ENCODE peak calls at places on chromosome 11, in seven cellular contexts. W is Daoy; R is activated CD8-positive, alpha-beta memory T cell treated with anti-CD3 and anti-CD28 coated beads, Interleukin-2, amount 50 U/mL, for 4 hours; S is small intestine; H is activated naive CD4-positive, alpha-beta T cell treated with anti-CD3 and anti-CD28 coated beads, Interleukin-2, amount 10 ng/mL, durations not matched to agents 7 days and 5 days; I is central memory CD4-positive, alpha-beta T cell; Z is chondrocyte. D is an unnamed sample.

GRCh38 chr11:59666969-59667368 is 1.9 kb downstream of the PATL1 start:
- DNase-seq in R (no peak), S (peak), I (no peak), W (no peak), H (no peak), Z (no peak), D (no peak)

GRCh38 chr11:74694536-74694935 is 36.7 kb downstream of the CHRDL2 start:
- DNase-seq in I (no peak), S (no peak), H (no peak), R (no peak), Z (no peak), W (no peak), D (no peak)

GRCh38 chr11:129392995-129393394 is 17.3 kb downstream of the BARX2 start:
- DNase-seq in H (no peak), Z (no peak), R (no peak), I (no peak), W (no peak), S (no peak), D (no peak)

GRCh38 chr11:121221801-121222200 is 70.8 kb upstream of the SC5D start:
- DNase-seq in W (no peak), Z (no peak), R (no peak), S (no peak), H (no peak), I (no peak), D (no peak)

GRCh38 chr11:59263225-59263894 is 50.6 kb upstream of the MPEG1 start:
- DNase-seq in H (peak), S (peak), W (no peak), Z (no peak), I (peak), R (no peak), D (no peak)

GRCh38 chr11:27485930-27486773 is 13.6 kb upstream of the LGR4 start:
- DNase-seq in S (peak), H (peak), R (no peak), I (peak), Z (no peak), W (peak), D (peak)

GRCh38 chr11:35751664-35752061 is 89.1 kb downstream of the TRIM44 start:
- DNase-seq in S (no peak), R (no peak), W (no peak), Z (no peak), I (no peak), H (no peak), D (no peak)

GRCh38 chr11:37557990-37558389 is 960.0 kb upstream of the RAG2 start:
- DNase-seq in H (no peak), Z (no peak), I (no peak), S (no peak), W (no peak), R (no peak), D (no peak)

GRCh38 chr11:131724436-131724995 is 354.1 kb downstream of the NTM start:
- DNase-seq in S (no peak), I (no peak), W (no peak), H (no peak), R (no peak), Z (no peak), D (no peak)

GRCh38 chr11:102319544-102319943 is 2.3 kb downstream of the BIRC3 start:
- DNase-seq in Z (no peak), W (no peak), H (no peak), I (no peak), R (no peak), S (no peak), D (no peak)

GRCh38 chr11:63868399-63869064 is 29.6 kb downstream of the MARK2 start:
- DNase-seq in H (no peak), W (no peak), I (no peak), S (no peak), R (no peak), Z (no peak), D (no peak)

GRCh38 chr11:112785104-112785503 is 176.1 kb upstream of the NCAM1 start:
- DNase-seq in W (peak), H (no peak), Z (no peak), R (no peak), I (no peak), S (no peak), D (no peak)

GRCh38 chr11:3050386-3051325 is 6.6 kb downstream of the CARS1 start:
- DNase-seq in I (no peak), R (no peak), S (no peak), H (no peak), W (no peak), Z (peak), D (no peak)

GRCh38 chr11:75635009-75635909 is 33.6 kb downstream of the MAP6 start:
- DNase-seq in W (no peak), I (no peak), S (peak), H (no peak), Z (no peak), R (no peak), D (no peak)

GRCh38 chr11:7597620-7598019 is 75.7 kb downstream of the CYB5R2 start:
- DNase-seq in S (peak), R (no peak), Z (no peak), W (no peak), I (no peak), H (no peak), D (no peak)

GRCh38 chr11:90846628-90847027 is 623.8 kb upstream of the CHORDC1 start:
- DNase-seq in H (no peak), I (no peak), Z (no peak), S (no peak), R (no peak), W (no peak), D (no peak)

GRCh38 chr11:69515271-69516245 is 34.1 kb downstream of the LINC01488 start:
- DNase-seq in H (no peak), W (no peak), Z (peak), R (no peak), I (no peak), S (no peak), D (no peak)

GRCh38 chr11:3183523-3183922 is 18.4 kb upstream of the OSBPL5 start:
- DNase-seq in W (no peak), R (no peak), Z (no peak), H (no peak), S (no peak), I (no peak), D (no peak)

GRCh38 chr11:9726313-9727022 is 62.6 kb downstream of the SWAP70 start:
- DNase-seq in W (peak), Z (no peak), R (no peak), S (no peak), I (no peak), H (no peak), D (no peak)

GRCh38 chr11:68191661-68192579 is 21.2 kb downstream of the KMT5B start:
- DNase-seq in W (no peak), S (no peak), R (no peak), H (no peak), I (no peak), Z (no peak), D (no peak)

GRCh38 chr11:78208257-78209165 is 19.8 kb downstream of the USP35 start:
- DNase-seq in H (peak), W (no peak), S (no peak), I (no peak), Z (no peak), R (no peak), D (no peak)

GRCh38 chr11:17986007-17986710 is 26.7 kb downstream of the SERGEF start:
- DNase-seq in S (no peak), I (no peak), R (no peak), Z (no peak), W (peak), H (no peak), D (no peak)

GRCh38 chr11:59997800-59998199 is 19.2 kb upstream of the OOSP4B start:
- DNase-seq in W (no peak), H (no peak), S (no peak), I (no peak), Z (no peak), R (no peak), D (no peak)

GRCh38 chr11:9616858-9617257 is 43.4 kb downstream of the WEE1 start:
- DNase-seq in W (peak), Z (no peak), R (no peak), S (no peak), H (no peak), I (no peak), D (no peak)

GRCh38 chr11:45922425-45923082 is at the start of gene LARGE2:
- DNase-seq in S (no peak), R (peak), Z (peak), I (no peak), H (peak), W (no peak), D (peak)

GRCh38 chr11:85569525-85569924 is 57.6 kb downstream of the DLG2 start:
- DNase-seq in Z (no peak), R (no peak), W (no peak), I (no peak), H (no peak), S (no peak), D (no peak)

GRCh38 chr11:134951305-134951700 is 539.3 kb upstream of the B3GAT1 start:
- DNase-seq in W (peak), S (no peak), I (no peak), H (no peak), R (no peak), Z (no peak), D (no peak)

GRCh38 chr11:7686761-7687160 is 13.5 kb upstream of the CYB5R2 start:
- DNase-seq in R (no peak), I (no peak), Z (no peak), H (no peak), W (no peak), S (no peak), D (no peak)

GRCh38 chr11:71269603-71270511 is 17.5 kb upstream of the SHANK2 start:
- DNase-seq in S (no peak), R (no peak), Z (no peak), H (no peak), W (no peak), I (no peak), D (no peak)

GRCh38 chr11:129787518-129787917 is 28.1 kb upstream of the TMEM45B start:
- DNase-seq in W (no peak), I (no peak), S (no peak), Z (no peak), R (no peak), H (no peak), D (no peak)